ENCODE peak calls at places on chromosomes 3 and 15, in nine cellular contexts. B is left lung, J is mammary epithelial cell, A is IMR-90, S is lower lobe of right lung, P is Peyer's patch, C is left ventricle myocardium inferior, N is AG04450, H is lower leg skin. Y is an unnamed sample.

GRCh38 chr3:168091961-168092360 is 3.8 kb downstream of the GOLIM4 start:
- DNase-seq in N (no peak), J (no peak), S (no peak), A (no peak), P (no peak), B (no peak), H (no peak), C (no peak), Y (no peak)

GRCh38 chr3:81237193-81237592 is 524.3 kb downstream of the GBE1 start:
- DNase-seq in A (no peak), N (no peak), J (no peak), H (no peak), P (no peak), S (no peak), C (no peak), B (no peak), Y (no peak)

GRCh38 chr15:45921376-45921775 is 286.5 kb downstream of the SQOR start:
- DNase-seq in C (no peak), S (no peak), B (no peak), N (no peak), A (no peak), J (peak), P (no peak), H (no peak), Y (no peak)

GRCh38 chr15:87734571-87735373 is 521.8 kb downstream of the NTRK3 start:
- DNase-seq in A (no peak), S (no peak), B (no peak), C (no peak), H (no peak), J (no peak), P (no peak), N (no peak), Y (no peak)

GRCh38 chr3:122560680-122561079 is 3.4 kb downstream of the PARP9 start:
- DNase-seq in N (no peak), C (no peak), S (no peak), J (peak), P (peak), H (no peak), A (peak), B (no peak), Y (peak)

GRCh38 chr3:131386429-131386926 is 4.9 kb downstream of the NUDT16 start:
- DNase-seq in N (no peak), J (no peak), P (no peak), B (peak), C (peak), A (no peak), H (peak), S (peak), Y (peak)

GRCh38 chr3:180690061-180690460 is 10.8 kb upstream of the CCDC39 start:
- DNase-seq in N (no peak), B (no peak), C (no peak), A (no peak), S (no peak), H (no peak), J (no peak), P (no peak), Y (peak)

GRCh38 chr3:61575893-61576292 is 14.5 kb downstream of the PTPRG start:
- DNase-seq in H (no peak), P (no peak), B (no peak), N (no peak), J (no peak), S (no peak), A (no peak), C (no peak), Y (no peak)

GRCh38 chr15:89912145-89912673 is 543 bp downstream of the ARPIN start:
- DNase-seq in H (peak), N (no peak), C (peak), J (no peak), S (peak), P (no peak), B (peak), A (no peak), Y (peak)

GRCh38 chr15:39874890-39875549 is 45.0 kb downstream of the GPR176 start:
- DNase-seq in H (no peak), S (no peak), N (no peak), C (no peak), J (peak), P (no peak), B (no peak), A (no peak), Y (peak)

GRCh38 chr3:31659246-31659645 is 126.5 kb downstream of the STT3B start:
- DNase-seq in P (no peak), B (no peak), C (no peak), H (no peak), A (no peak), J (no peak), N (no peak), S (no peak), Y (no peak)

GRCh38 chr15:64151727-64152506 is at the start of gene SNX22:
- DNase-seq in C (no peak), A (no peak), J (no peak), H (peak), S (peak), N (no peak), B (peak), P (peak), Y (no peak)

GRCh38 chr3:24185738-24186384 is 240.8 kb downstream of the NR1D2 start:
- DNase-seq in J (peak), N (peak), P (no peak), A (peak), S (no peak), B (no peak), H (no peak), C (no peak), Y (peak)

GRCh38 chr15:60119101-60119500 is 115.0 kb downstream of the FOXB1 start:
- DNase-seq in J (no peak), S (no peak), C (no peak), A (no peak), P (no peak), B (no peak), H (no peak), N (no peak), Y (no peak)

GRCh38 chr15:60118146-60118545 is 114.0 kb downstream of the FOXB1 start:
- DNase-seq in J (no peak), C (no peak), S (no peak), H (no peak), B (no peak), P (no peak), N (no peak), A (no peak), Y (no peak)

GRCh38 chr15:60115579-60116415 is 111.7 kb downstream of the FOXB1 start:
- DNase-seq in A (peak), J (peak), H (no peak), P (no peak), C (no peak), B (no peak), S (no peak), N (no peak), Y (peak)

GRCh38 chr15:60118564-60119080 is 114.5 kb downstream of the FOXB1 start:
- DNase-seq in C (no peak), A (no peak), H (no peak), P (no peak), N (no peak), S (no peak), J (no peak), B (no peak), Y (no peak)

GRCh38 chr15:60116456-60117089 is 112.5 kb downstream of the FOXB1 start:
- DNase-seq in P (no peak), N (no peak), C (no peak), B (no peak), H (no peak), A (no peak), S (no peak), J (no peak), Y (no peak)
- H3K4me3 ChIP-seq in P (no peak), N (no peak), C (no peak), B (no peak), H (no peak), A (no peak), S (no peak), J (no peak), Y (no peak)

GRCh38 chr3:99551520-99551919 is 86.9 kb upstream of the COL8A1 start:
- DNase-seq in A (no peak), C (no peak), P (no peak), S (no peak), H (no peak), N (no peak), J (no peak), B (no peak), Y (no peak)
- TF ChIP-seq CTCF in A (no peak), C (no peak), P (no peak), S (no peak), H (no peak), N (peak), J (peak), B (no peak), Y (peak)

GRCh38 chr15:58520936-58521292 is 89.1 kb downstream of the LIPC start:
- DNase-seq in H (peak), J (no peak), P (no peak), A (no peak), B (no peak), S (no peak), C (no peak), N (no peak), Y (no peak)
- H3K4me3 ChIP-seq in H (no peak), J (no peak), P (no peak), A (no peak), B (peak), S (no peak), C (no peak), N (no peak), Y (no peak)

DNA sequence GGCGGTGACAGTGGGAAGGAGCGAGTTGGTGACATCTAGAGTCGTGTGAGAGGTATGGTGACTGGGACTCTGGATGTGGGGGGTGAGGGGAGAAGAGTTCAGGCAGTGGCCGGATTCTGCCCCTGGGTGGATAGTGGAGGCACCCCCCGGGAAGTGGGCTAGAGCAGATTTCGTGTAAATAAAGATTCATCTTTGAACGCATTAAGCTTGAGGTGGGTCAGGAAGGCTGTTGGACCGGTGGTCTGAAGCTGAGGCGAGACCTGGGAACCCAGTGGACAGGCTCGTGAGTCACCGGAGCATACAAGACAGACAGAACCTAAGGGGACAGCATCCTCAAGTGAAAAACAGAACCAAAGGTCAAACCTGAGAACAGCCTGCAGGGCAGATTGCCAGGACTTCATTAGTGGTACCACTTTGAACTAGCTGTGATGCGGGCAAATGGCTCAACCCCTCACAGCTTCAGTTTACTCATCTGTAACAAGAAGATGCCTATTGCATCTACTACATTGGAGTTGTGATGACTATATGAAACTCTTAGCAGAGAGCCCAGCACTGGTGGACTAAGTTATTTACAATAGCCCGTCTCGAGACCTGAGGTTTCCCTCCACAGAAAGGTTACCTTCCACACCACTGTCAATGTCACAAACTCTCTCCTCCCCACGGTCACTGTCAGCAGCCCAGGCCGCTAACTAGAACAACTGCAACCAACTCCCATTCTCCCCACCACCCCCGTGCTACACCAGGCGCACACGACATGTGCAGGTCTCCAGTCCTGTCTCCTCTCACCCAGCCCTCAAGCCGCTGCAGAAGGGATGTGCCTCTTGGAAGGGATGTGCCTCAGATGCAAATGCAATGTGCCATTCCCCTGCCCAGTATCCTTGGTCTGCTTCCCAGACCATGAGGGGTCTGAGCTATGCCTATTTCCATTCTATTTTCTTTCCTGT is 901 bp upstream of the CLN6 start:
- DNase-seq in H (peak), S (no peak), C (no peak), B (no peak), N (no peak), A (peak), J (no peak), P (no peak), Y (peak)
- TF ChIP-seq CTCF in H (no peak), S (no peak), C (no peak), B (no peak), N (no peak), A (no peak), J (no peak), P (no peak), Y (no peak)

DNA sequence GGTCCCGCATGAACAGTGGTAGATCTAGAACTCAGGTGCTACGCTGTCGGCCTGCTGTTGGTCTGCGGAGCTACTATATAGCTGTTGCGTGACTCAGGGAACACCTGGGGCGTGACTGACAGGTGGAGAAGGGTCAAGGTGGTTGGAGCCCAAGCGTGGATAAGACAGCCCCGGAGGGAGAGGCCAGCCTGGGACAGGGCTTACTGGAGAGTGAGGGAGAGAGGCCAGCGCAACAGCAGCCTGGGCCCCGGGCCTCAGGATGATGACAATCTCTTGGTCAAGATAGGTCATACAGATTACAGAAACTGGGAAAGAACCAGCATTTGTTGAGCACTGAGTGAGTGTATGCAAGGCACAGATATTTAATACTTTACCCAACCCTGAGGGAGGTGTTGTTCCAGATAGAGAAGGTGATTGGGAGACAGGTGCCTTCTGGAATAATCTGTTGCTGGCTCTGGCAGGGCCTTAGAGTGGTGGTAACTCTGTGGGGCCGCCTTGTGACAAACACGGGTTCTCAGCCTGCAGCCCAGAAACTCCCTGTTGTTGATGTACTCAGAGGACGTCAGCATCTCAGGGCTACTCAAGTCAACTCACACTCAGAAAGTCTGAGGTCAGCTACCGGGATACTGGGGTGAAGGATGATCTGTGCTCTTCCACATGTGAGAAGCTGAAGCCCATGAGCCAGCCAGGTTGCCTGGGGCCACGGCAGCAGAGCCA is 265.4 kb upstream of the HES1 start:
- DNase-seq in P (no peak), B (no peak), J (peak), A (peak), S (no peak), H (peak), C (no peak), N (no peak), Y (no peak)
- H3K4me3 ChIP-seq in P (no peak), B (no peak), J (no peak), A (no peak), S (no peak), H (no peak), C (no peak), N (no peak), Y (no peak)

GRCh38 chr15:65329991-65330735 is 25.7 kb downstream of the RNU5B-1 start:
- DNase-seq in N (no peak), A (no peak), B (no peak), H (no peak), P (no peak), S (peak), C (no peak), J (no peak), Y (peak)
- TF ChIP-seq CTCF in N (no peak), A (no peak), B (no peak), H (no peak), P (no peak), S (no peak), C (no peak), J (no peak), Y (no peak)

Y was measured in choroid plexus epithelial cell.